ENCODE peak calls at places on chromosome 20, in five cellular contexts. K, E, O, P and R are unnamed samples.

GRCh38 chr20:24766143-24766527 is 182.9 kb upstream of the CST7 start:
- DNase-seq in E (no peak), K (no peak), O (no peak), P (no peak), R (no peak)

GRCh38 chr20:63280371-63280770 is 7.8 kb downstream of the ARFGAP1 start:
- DNase-seq in K (no peak), P (no peak), E (no peak), O (no peak), R (no peak)

GRCh38 chr20:51019598-51020592 is 3.0 kb downstream of the KCNG1 start:
- DNase-seq in K (no peak), O (no peak), E (no peak), P (peak), R (no peak)

GRCh38 chr20:46850416-46850815 is 44.2 kb upstream of the EYA2 start:
- DNase-seq in O (no peak), E (no peak), K (no peak), P (no peak), R (no peak)

GRCh38 chr20:60349418-60349817 is 391.2 kb downstream of the CDH26 start:
- DNase-seq in E (no peak), K (no peak), P (no peak), O (no peak), R (no peak)

GRCh38 chr20:49768204-49769124 is 44.2 kb upstream of the SLC9A8 start:
- DNase-seq in K (peak), E (no peak), P (no peak), O (peak), R (peak)

GRCh38 chr20:56690531-56691175 is 61.5 kb downstream of the TFAP2C start:
- DNase-seq in O (no peak), E (no peak), P (no peak), K (peak), R (no peak)

GRCh38 chr20:4916991-4917881 is 84.1 kb downstream of the SLC23A2 start:
- DNase-seq in P (no peak), O (peak), K (no peak), E (no peak), R (no peak)